ENCODE peak calls at places on chromosomes 11 and 22, in ten cellular contexts. One of them, this sample, is unnamed.

GRCh38 chr11:57972013-57972367 is 51.7 kb upstream of the OR9Q1 start:
- DNase-seq in epithelial cell of proximal tubule: no peak
- DNase-seq in CD8-positive, alpha-beta memory T cell: no peak
- DNase-seq in natural killer cell treated with Interleukin-12 subunit alpha and Interleukin-12 subunit beta and Interleukin-15 and Interleukin-18, amount 100 ng/mL, for 72 hours: no peak
- DNase-seq in progenitor cell of endocrine pancreas: no peak
- DNase-seq in H9: no peak
- DNase-seq in hippocampal formation: no peak
- DNase-seq in T follicular helper cell: no peak
- DNase-seq in MM.1S: no peak
- DNase-seq in brain microvascular endothelial cell: no peak
- DNase-seq in this sample: no peak

GRCh38 chr11:15075162-15075526 is 1.8 kb downstream of the CALCB start:
- DNase-seq in epithelial cell of proximal tubule: no peak
- DNase-seq in CD8-positive, alpha-beta memory T cell: no peak
- DNase-seq in natural killer cell treated with Interleukin-12 subunit alpha and Interleukin-12 subunit beta and Interleukin-15 and Interleukin-18, amount 100 ng/mL, for 72 hours: no peak
- DNase-seq in progenitor cell of endocrine pancreas: no peak
- DNase-seq in H9: no peak
- DNase-seq in hippocampal formation: no peak
- DNase-seq in T follicular helper cell: no peak
- DNase-seq in MM.1S: no peak
- DNase-seq in brain microvascular endothelial cell: no peak
- DNase-seq in this sample: no peak

GRCh38 chr22:23242473-23243001 is 62.2 kb downstream of the BCR start:
- DNase-seq in epithelial cell of proximal tubule: no peak
- DNase-seq in CD8-positive, alpha-beta memory T cell: no peak
- DNase-seq in natural killer cell treated with Interleukin-12 subunit alpha and Interleukin-12 subunit beta and Interleukin-15 and Interleukin-18, amount 100 ng/mL, for 72 hours: no peak
- DNase-seq in progenitor cell of endocrine pancreas: no peak
- DNase-seq in H9: peak
- DNase-seq in hippocampal formation: no peak
- DNase-seq in T follicular helper cell: no peak
- DNase-seq in MM.1S: no peak
- DNase-seq in brain microvascular endothelial cell: peak
- DNase-seq in this sample: no peak

GRCh38 chr22:24526191-24526590 is 28.7 kb downstream of the GUCD1 start:
- DNase-seq in epithelial cell of proximal tubule: no peak
- DNase-seq in CD8-positive, alpha-beta memory T cell: no peak
- DNase-seq in natural killer cell treated with Interleukin-12 subunit alpha and Interleukin-12 subunit beta and Interleukin-15 and Interleukin-18, amount 100 ng/mL, for 72 hours: no peak
- DNase-seq in progenitor cell of endocrine pancreas: no peak
- DNase-seq in H9: no peak
- DNase-seq in hippocampal formation: no peak
- DNase-seq in T follicular helper cell: no peak
- DNase-seq in MM.1S: no peak
- DNase-seq in brain microvascular endothelial cell: no peak
- DNase-seq in this sample: no peak

GRCh38 chr11:130947889-130948288 is 31.6 kb upstream of the SNX19 start:
- DNase-seq in epithelial cell of proximal tubule: no peak
- DNase-seq in CD8-positive, alpha-beta memory T cell: no peak
- DNase-seq in natural killer cell treated with Interleukin-12 subunit alpha and Interleukin-12 subunit beta and Interleukin-15 and Interleukin-18, amount 100 ng/mL, for 72 hours: no peak
- DNase-seq in progenitor cell of endocrine pancreas: no peak
- DNase-seq in H9: no peak
- DNase-seq in hippocampal formation: no peak
- DNase-seq in T follicular helper cell: no peak
- DNase-seq in MM.1S: no peak
- DNase-seq in brain microvascular endothelial cell: no peak
- DNase-seq in this sample: no peak

GRCh38 chr22:31652129-31652528 is 9.9 kb downstream of the PISD start:
- DNase-seq in epithelial cell of proximal tubule: no peak
- DNase-seq in CD8-positive, alpha-beta memory T cell: no peak
- DNase-seq in natural killer cell treated with Interleukin-12 subunit alpha and Interleukin-12 subunit beta and Interleukin-15 and Interleukin-18, amount 100 ng/mL, for 72 hours: no peak
- DNase-seq in progenitor cell of endocrine pancreas: no peak
- DNase-seq in H9: no peak
- DNase-seq in hippocampal formation: no peak
- DNase-seq in T follicular helper cell: no peak
- DNase-seq in MM.1S: no peak
- DNase-seq in brain microvascular endothelial cell: no peak
- DNase-seq in this sample: no peak

GRCh38 chr11:2671748-2672147 is 28.0 kb downstream of the KCNQ1OT1 start:
- DNase-seq in epithelial cell of proximal tubule: no peak
- DNase-seq in CD8-positive, alpha-beta memory T cell: no peak
- DNase-seq in natural killer cell treated with Interleukin-12 subunit alpha and Interleukin-12 subunit beta and Interleukin-15 and Interleukin-18, amount 100 ng/mL, for 72 hours: no peak
- DNase-seq in progenitor cell of endocrine pancreas: peak
- DNase-seq in H9: no peak
- DNase-seq in hippocampal formation: no peak
- DNase-seq in T follicular helper cell: no peak
- DNase-seq in MM.1S: no peak
- DNase-seq in brain microvascular endothelial cell: no peak
- DNase-seq in this sample: peak

GRCh38 chr11:96315476-96315875 is 27.5 kb downstream of the MAML2 start:
- DNase-seq in epithelial cell of proximal tubule: no peak
- DNase-seq in CD8-positive, alpha-beta memory T cell: no peak
- DNase-seq in natural killer cell treated with Interleukin-12 subunit alpha and Interleukin-12 subunit beta and Interleukin-15 and Interleukin-18, amount 100 ng/mL, for 72 hours: no peak
- DNase-seq in progenitor cell of endocrine pancreas: no peak
- DNase-seq in H9: no peak
- DNase-seq in hippocampal formation: no peak
- DNase-seq in T follicular helper cell: no peak
- DNase-seq in MM.1S: no peak
- DNase-seq in brain microvascular endothelial cell: no peak
- DNase-seq in this sample: no peak

GRCh38 chr22:23084453-23085350 is 14.4 kb downstream of the GNAZ start:
- DNase-seq in epithelial cell of proximal tubule: no peak
- DNase-seq in CD8-positive, alpha-beta memory T cell: no peak
- DNase-seq in natural killer cell treated with Interleukin-12 subunit alpha and Interleukin-12 subunit beta and Interleukin-15 and Interleukin-18, amount 100 ng/mL, for 72 hours: no peak
- DNase-seq in progenitor cell of endocrine pancreas: no peak
- DNase-seq in H9: no peak
- DNase-seq in hippocampal formation: no peak
- DNase-seq in T follicular helper cell: no peak
- DNase-seq in MM.1S: no peak
- DNase-seq in brain microvascular endothelial cell: no peak
- DNase-seq in this sample: no peak

GRCh38 chr11:70420008-70420464 is 21.7 kb downstream of the CTTN start:
- DNase-seq in epithelial cell of proximal tubule: no peak
- DNase-seq in CD8-positive, alpha-beta memory T cell: no peak
- DNase-seq in natural killer cell treated with Interleukin-12 subunit alpha and Interleukin-12 subunit beta and Interleukin-15 and Interleukin-18, amount 100 ng/mL, for 72 hours: no peak
- DNase-seq in progenitor cell of endocrine pancreas: no peak
- DNase-seq in H9: no peak
- DNase-seq in hippocampal formation: no peak
- DNase-seq in T follicular helper cell: no peak
- DNase-seq in MM.1S: no peak
- DNase-seq in brain microvascular endothelial cell: peak
- DNase-seq in this sample: no peak

GRCh38 chr11:104523611-104524010 is 359.7 kb upstream of the PDGFD start:
- DNase-seq in epithelial cell of proximal tubule: no peak
- DNase-seq in CD8-positive, alpha-beta memory T cell: no peak
- DNase-seq in natural killer cell treated with Interleukin-12 subunit alpha and Interleukin-12 subunit beta and Interleukin-15 and Interleukin-18, amount 100 ng/mL, for 72 hours: no peak
- DNase-seq in progenitor cell of endocrine pancreas: no peak
- DNase-seq in H9: no peak
- DNase-seq in hippocampal formation: no peak
- DNase-seq in T follicular helper cell: no peak
- DNase-seq in MM.1S: no peak
- DNase-seq in brain microvascular endothelial cell: no peak
- DNase-seq in this sample: no peak

GRCh38 chr11:93085097-93085496 is 112.7 kb downstream of the SLC36A4 start:
- DNase-seq in epithelial cell of proximal tubule: no peak
- DNase-seq in CD8-positive, alpha-beta memory T cell: no peak
- DNase-seq in natural killer cell treated with Interleukin-12 subunit alpha and Interleukin-12 subunit beta and Interleukin-15 and Interleukin-18, amount 100 ng/mL, for 72 hours: no peak
- DNase-seq in progenitor cell of endocrine pancreas: no peak
- DNase-seq in H9: no peak
- DNase-seq in hippocampal formation: no peak
- DNase-seq in T follicular helper cell: no peak
- DNase-seq in MM.1S: no peak
- DNase-seq in brain microvascular endothelial cell: peak
- DNase-seq in this sample: no peak

GRCh38 chr11:2888266-2888968 is 2.8 kb upstream of the CDKN1C start:
- DNase-seq in epithelial cell of proximal tubule: no peak
- DNase-seq in CD8-positive, alpha-beta memory T cell: peak
- DNase-seq in natural killer cell treated with Interleukin-12 subunit alpha and Interleukin-12 subunit beta and Interleukin-15 and Interleukin-18, amount 100 ng/mL, for 72 hours: peak
- DNase-seq in progenitor cell of endocrine pancreas: peak
- DNase-seq in H9: peak
- DNase-seq in hippocampal formation: peak
- DNase-seq in T follicular helper cell: peak
- DNase-seq in MM.1S: peak
- DNase-seq in brain microvascular endothelial cell: peak
- DNase-seq in this sample: peak

GRCh38 chr11:109939176-109939810 is 153.9 kb upstream of the ZC3H12C start:
- DNase-seq in epithelial cell of proximal tubule: peak
- DNase-seq in CD8-positive, alpha-beta memory T cell: no peak
- DNase-seq in natural killer cell treated with Interleukin-12 subunit alpha and Interleukin-12 subunit beta and Interleukin-15 and Interleukin-18, amount 100 ng/mL, for 72 hours: no peak
- DNase-seq in progenitor cell of endocrine pancreas: no peak
- DNase-seq in H9: no peak
- DNase-seq in hippocampal formation: no peak
- DNase-seq in T follicular helper cell: no peak
- DNase-seq in MM.1S: peak
- DNase-seq in brain microvascular endothelial cell: peak
- DNase-seq in this sample: no peak

GRCh38 chr11:119618208-119618909 is 110.6 kb downstream of the NECTIN1 start:
- DNase-seq in epithelial cell of proximal tubule: no peak
- DNase-seq in CD8-positive, alpha-beta memory T cell: no peak
- DNase-seq in natural killer cell treated with Interleukin-12 subunit alpha and Interleukin-12 subunit beta and Interleukin-15 and Interleukin-18, amount 100 ng/mL, for 72 hours: no peak
- DNase-seq in progenitor cell of endocrine pancreas: no peak
- DNase-seq in H9: peak
- DNase-seq in hippocampal formation: peak
- DNase-seq in T follicular helper cell: no peak
- DNase-seq in MM.1S: no peak
- DNase-seq in brain microvascular endothelial cell: no peak
- DNase-seq in this sample: no peak

GRCh38 chr11:74581954-74582547 is 10.3 kb upstream of the POLD3 start:
- DNase-seq in epithelial cell of proximal tubule: no peak
- DNase-seq in CD8-positive, alpha-beta memory T cell: no peak
- DNase-seq in natural killer cell treated with Interleukin-12 subunit alpha and Interleukin-12 subunit beta and Interleukin-15 and Interleukin-18, amount 100 ng/mL, for 72 hours: no peak
- DNase-seq in progenitor cell of endocrine pancreas: no peak
- DNase-seq in H9: no peak
- DNase-seq in hippocampal formation: no peak
- DNase-seq in T follicular helper cell: no peak
- DNase-seq in MM.1S: no peak
- DNase-seq in brain microvascular endothelial cell: no peak
- DNase-seq in this sample: no peak

GRCh38 chr11:131913267-131913666 is 542.9 kb downstream of the NTM start:
- DNase-seq in epithelial cell of proximal tubule: no peak
- DNase-seq in CD8-positive, alpha-beta memory T cell: no peak
- DNase-seq in natural killer cell treated with Interleukin-12 subunit alpha and Interleukin-12 subunit beta and Interleukin-15 and Interleukin-18, amount 100 ng/mL, for 72 hours: no peak
- DNase-seq in progenitor cell of endocrine pancreas: no peak
- DNase-seq in H9: no peak
- DNase-seq in hippocampal formation: no peak
- DNase-seq in T follicular helper cell: no peak
- DNase-seq in MM.1S: no peak
- DNase-seq in brain microvascular endothelial cell: no peak
- DNase-seq in this sample: no peak

GRCh38 chr22:22616636-22617035 is 27.8 kb upstream of the GGTLC2 start:
- DNase-seq in epithelial cell of proximal tubule: peak
- DNase-seq in CD8-positive, alpha-beta memory T cell: no peak
- DNase-seq in natural killer cell treated with Interleukin-12 subunit alpha and Interleukin-12 subunit beta and Interleukin-15 and Interleukin-18, amount 100 ng/mL, for 72 hours: no peak
- DNase-seq in progenitor cell of endocrine pancreas: no peak
- DNase-seq in H9: no peak
- DNase-seq in hippocampal formation: no peak
- DNase-seq in T follicular helper cell: no peak
- DNase-seq in MM.1S: peak
- DNase-seq in brain microvascular endothelial cell: no peak
- DNase-seq in this sample: no peak

GRCh38 chr11:64305691-64306562 is 603 bp downstream of the ESRRA start:
- DNase-seq in epithelial cell of proximal tubule: no peak
- DNase-seq in CD8-positive, alpha-beta memory T cell: peak
- DNase-seq in natural killer cell treated with Interleukin-12 subunit alpha and Interleukin-12 subunit beta and Interleukin-15 and Interleukin-18, amount 100 ng/mL, for 72 hours: peak
- DNase-seq in progenitor cell of endocrine pancreas: peak
- DNase-seq in H9: peak
- DNase-seq in hippocampal formation: peak
- DNase-seq in T follicular helper cell: peak
- DNase-seq in MM.1S: peak
- DNase-seq in brain microvascular endothelial cell: no peak
- DNase-seq in this sample: peak

GRCh38 chr22:32764330-32765116 is 37.0 kb upstream of the TIMP3 start:
- DNase-seq in epithelial cell of proximal tubule: no peak
- DNase-seq in CD8-positive, alpha-beta memory T cell: no peak
- DNase-seq in natural killer cell treated with Interleukin-12 subunit alpha and Interleukin-12 subunit beta and Interleukin-15 and Interleukin-18, amount 100 ng/mL, for 72 hours: no peak
- DNase-seq in progenitor cell of endocrine pancreas: no peak
- DNase-seq in H9: no peak
- DNase-seq in hippocampal formation: no peak
- DNase-seq in T follicular helper cell: no peak
- DNase-seq in MM.1S: no peak
- DNase-seq in brain microvascular endothelial cell: peak
- DNase-seq in this sample: peak

GRCh38 chr11:123454060-123454651 is 24.1 kb downstream of the GRAMD1B start:
- DNase-seq in epithelial cell of proximal tubule: no peak
- DNase-seq in CD8-positive, alpha-beta memory T cell: peak
- DNase-seq in natural killer cell treated with Interleukin-12 subunit alpha and Interleukin-12 subunit beta and Interleukin-15 and Interleukin-18, amount 100 ng/mL, for 72 hours: no peak
- DNase-seq in progenitor cell of endocrine pancreas: no peak
- DNase-seq in H9: no peak
- DNase-seq in hippocampal formation: no peak
- DNase-seq in T follicular helper cell: peak
- DNase-seq in MM.1S: no peak
- DNase-seq in brain microvascular endothelial cell: peak
- DNase-seq in this sample: no peak

GRCh38 chr11:19433367-19433766 is 192.6 kb upstream of the E2F8 start:
- DNase-seq in epithelial cell of proximal tubule: no peak
- DNase-seq in CD8-positive, alpha-beta memory T cell: no peak
- DNase-seq in natural killer cell treated with Interleukin-12 subunit alpha and Interleukin-12 subunit beta and Interleukin-15 and Interleukin-18, amount 100 ng/mL, for 72 hours: no peak
- DNase-seq in progenitor cell of endocrine pancreas: no peak
- DNase-seq in H9: no peak
- DNase-seq in hippocampal formation: peak
- DNase-seq in T follicular helper cell: no peak
- DNase-seq in MM.1S: peak
- DNase-seq in brain microvascular endothelial cell: no peak
- DNase-seq in this sample: no peak

GRCh38 chr11:100808904-100809491 is 121.9 kb downstream of the ARHGAP42 start:
- DNase-seq in epithelial cell of proximal tubule: no peak
- DNase-seq in CD8-positive, alpha-beta memory T cell: no peak
- DNase-seq in natural killer cell treated with Interleukin-12 subunit alpha and Interleukin-12 subunit beta and Interleukin-15 and Interleukin-18, amount 100 ng/mL, for 72 hours: no peak
- DNase-seq in progenitor cell of endocrine pancreas: no peak
- DNase-seq in H9: no peak
- DNase-seq in hippocampal formation: no peak
- DNase-seq in T follicular helper cell: no peak
- DNase-seq in MM.1S: no peak
- DNase-seq in brain microvascular endothelial cell: peak
- DNase-seq in this sample: no peak

GRCh38 chr22:27241430-27242110 is 560.0 kb downstream of the MN1 start:
- DNase-seq in epithelial cell of proximal tubule: no peak
- DNase-seq in CD8-positive, alpha-beta memory T cell: no peak
- DNase-seq in natural killer cell treated with Interleukin-12 subunit alpha and Interleukin-12 subunit beta and Interleukin-15 and Interleukin-18, amount 100 ng/mL, for 72 hours: no peak
- DNase-seq in progenitor cell of endocrine pancreas: no peak
- DNase-seq in H9: no peak
- DNase-seq in hippocampal formation: peak
- DNase-seq in T follicular helper cell: no peak
- DNase-seq in MM.1S: no peak
- DNase-seq in brain microvascular endothelial cell: no peak
- DNase-seq in this sample: peak

GRCh38 chr11:18172686-18173085 is at the start of gene MRGPRX4:
- DNase-seq in epithelial cell of proximal tubule: no peak
- DNase-seq in CD8-positive, alpha-beta memory T cell: no peak
- DNase-seq in natural killer cell treated with Interleukin-12 subunit alpha and Interleukin-12 subunit beta and Interleukin-15 and Interleukin-18, amount 100 ng/mL, for 72 hours: no peak
- DNase-seq in progenitor cell of endocrine pancreas: no peak
- DNase-seq in H9: no peak
- DNase-seq in hippocampal formation: no peak
- DNase-seq in T follicular helper cell: no peak
- DNase-seq in MM.1S: no peak
- DNase-seq in brain microvascular endothelial cell: no peak
- DNase-seq in this sample: no peak

GRCh38 chr22:26756675-26757293 is 99.4 kb downstream of the MIAT start:
- DNase-seq in epithelial cell of proximal tubule: no peak
- DNase-seq in CD8-positive, alpha-beta memory T cell: peak
- DNase-seq in natural killer cell treated with Interleukin-12 subunit alpha and Interleukin-12 subunit beta and Interleukin-15 and Interleukin-18, amount 100 ng/mL, for 72 hours: peak
- DNase-seq in progenitor cell of endocrine pancreas: peak
- DNase-seq in H9: peak
- DNase-seq in hippocampal formation: peak
- DNase-seq in T follicular helper cell: no peak
- DNase-seq in MM.1S: peak
- DNase-seq in brain microvascular endothelial cell: peak
- DNase-seq in this sample: peak

GRCh38 chr11:76186776-76187279 is 19.5 kb downstream of the WNT11 start:
- DNase-seq in epithelial cell of proximal tubule: no peak
- DNase-seq in CD8-positive, alpha-beta memory T cell: no peak
- DNase-seq in natural killer cell treated with Interleukin-12 subunit alpha and Interleukin-12 subunit beta and Interleukin-15 and Interleukin-18, amount 100 ng/mL, for 72 hours: no peak
- DNase-seq in progenitor cell of endocrine pancreas: no peak
- DNase-seq in H9: no peak
- DNase-seq in hippocampal formation: no peak
- DNase-seq in T follicular helper cell: no peak
- DNase-seq in MM.1S: no peak
- DNase-seq in brain microvascular endothelial cell: no peak
- DNase-seq in this sample: no peak